ENCODE peak calls at places on chromosome 16, in seven cellular contexts. V is CD8-positive, alpha-beta memory T cell; S is right atrium auricular region; W is RWPE1; Z is aorta; E is tibial artery; L is upper lobe of right lung. F is an unnamed sample.

GRCh38 chr16:89122322-89122831 is 28.7 kb downstream of the ACSF3 start:
- DNase-seq in V (peak; percentile 59), S (no peak), W (peak; percentile 53), Z (peak; percentile 43), E (no peak), L (peak; percentile 81), F (no peak)

GRCh38 chr16:20735504-20735903 is 6.1 kb downstream of the THUMPD1 start:
- DNase-seq in V (no peak), S (no peak), W (no peak), Z (no peak), E (no peak), L (no peak), F (no peak)

GRCh38 chr16:75267631-75268264 is 16.3 kb upstream of the BCAR1 start:
- DNase-seq in V (no peak), S (no peak), W (peak; percentile 95), Z (peak; percentile 60), E (no peak), L (peak; percentile 82), F (no peak)

GRCh38 chr16:81458827-81459598 is 14.4 kb downstream of the CMIP start:
- DNase-seq in V (no peak), S (no peak), W (no peak), Z (no peak), E (no peak), L (no peak), F (no peak)

GRCh38 chr16:21626659-21627277 is 25.6 kb downstream of the IGSF6 start:
- DNase-seq in V (no peak), S (no peak), W (peak; percentile 73), Z (no peak), E (peak; percentile 43), L (no peak), F (no peak)

GRCh38 chr16:1285669-1286491 is 23.6 kb upstream of the UBE2I start:
- DNase-seq in V (no peak), S (no peak), W (no peak), Z (no peak), E (no peak), L (no peak), F (no peak)

GRCh38 chr16:12609937-12610699 is 193.6 kb downstream of the CPPED1 start:
- DNase-seq in V (no peak), S (no peak), W (no peak), Z (no peak), E (no peak), L (no peak), F (no peak)

GRCh38 chr16:9042533-9042932 is 48.9 kb upstream of the HAPSTR1 start:
- DNase-seq in V (no peak), S (no peak), W (no peak), Z (no peak), E (no peak), L (no peak), F (no peak)

GRCh38 chr16:50331570-50331969 is 37.2 kb downstream of the BRD7 start:
- DNase-seq in V (no peak), S (no peak), W (no peak), Z (no peak), E (no peak), L (no peak), F (no peak)
- H3K27ac ChIP-seq in V (no peak overlapping the region), S (no peak overlapping the region), W (no peak overlapping the region), Z (no peak overlapping the region), E (peak overlapping the region; percentile 73), L (no peak overlapping the region), F (no peak overlapping the region)

GRCh38 chr16:14202697-14203096 is 131.6 kb downstream of the MRTFB start:
- DNase-seq in V (no peak), S (no peak), W (no peak), Z (no peak), E (no peak), L (no peak), F (no peak)
- H3K27ac ChIP-seq in V (no peak overlapping the region), S (peak overlapping the region; percentile 24), W (no peak overlapping the region), Z (no peak overlapping the region), E (no peak overlapping the region), L (peak overlapping the region; percentile 53), F (no peak overlapping the region)

DNA sequence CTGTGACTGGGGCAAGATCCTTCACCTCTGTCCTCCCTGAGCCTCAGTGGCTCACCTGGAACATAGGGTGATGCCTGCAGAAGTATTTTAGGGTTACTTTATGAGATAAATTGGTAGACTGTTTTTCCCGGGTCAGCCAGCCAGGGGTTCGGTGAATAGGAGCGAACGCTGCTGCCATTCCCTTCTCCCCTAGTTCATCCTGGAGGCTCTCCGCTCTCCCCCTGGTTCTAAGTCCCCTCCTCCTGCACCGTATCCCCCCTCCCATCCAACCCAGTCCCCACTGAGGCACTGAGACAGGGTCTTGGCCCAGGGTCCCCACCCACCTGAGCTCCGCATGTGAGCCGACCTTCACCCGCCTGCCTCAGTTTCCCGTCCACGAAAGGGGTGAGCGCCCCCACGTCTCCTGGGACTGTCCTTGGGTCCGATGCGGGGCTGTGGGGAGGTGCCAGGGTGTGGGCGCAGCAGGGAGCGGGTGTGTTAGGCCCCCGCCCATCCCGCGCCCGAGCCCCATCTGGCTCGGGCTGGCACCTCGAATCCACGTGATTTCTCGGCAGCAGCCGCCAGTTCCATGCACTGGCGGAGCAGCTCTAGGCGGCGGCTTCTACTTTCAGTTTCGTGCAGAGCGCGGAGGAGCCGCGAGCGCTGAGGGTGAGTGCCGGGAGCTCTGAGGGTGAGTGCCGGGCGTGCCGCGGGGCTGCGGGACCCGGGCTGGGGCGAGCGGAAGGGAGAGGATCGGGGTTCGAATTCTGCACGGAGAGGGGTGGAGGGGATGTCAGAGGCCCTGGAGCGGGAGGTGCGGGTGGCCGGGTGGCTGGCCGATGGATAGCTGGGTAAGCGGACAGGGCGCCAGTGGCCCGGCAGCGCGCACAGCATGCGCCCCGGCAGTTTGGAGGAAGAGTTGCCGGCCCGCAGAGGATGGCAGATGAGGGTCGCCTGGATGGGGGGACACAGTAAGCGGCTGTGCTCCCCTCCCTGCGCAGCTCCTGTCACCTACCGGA is at the start of gene NLRC5:
- DNase-seq in V (peak; percentile 94), S (peak; percentile 85), W (peak; percentile 88), Z (peak; percentile 94), E (peak; percentile 89), L (peak; percentile 94), F (peak; percentile 75)
- H3K27ac ChIP-seq in V (peak within 1 kb of the TSS; percentile 81), S (peak within 1 kb of the TSS; percentile 73), W (peak within 1 kb of the TSS; percentile 74), Z (no peak within 1 kb of the TSS), E (peak within 1 kb of the TSS; percentile 90), L (peak within 1 kb of the TSS; percentile 83), F (peak within 1 kb of the TSS; percentile 86)

GRCh38 chr16:3026609-3027487 is 3.0 kb downstream of the THOC6 start:
- DNase-seq in V (no peak), S (no peak), W (no peak), Z (peak; percentile 53), E (no peak), L (no peak), F (no peak)

GRCh38 chr16:3027488-3027795 is 3.6 kb downstream of the THOC6 start:
- DNase-seq in V (no peak), S (no peak), W (no peak), Z (no peak), E (no peak), L (no peak), F (no peak)

GRCh38 chr16:3029499-3030127 is 5.8 kb downstream of the THOC6 start:
- DNase-seq in V (no peak), S (no peak), W (no peak), Z (peak; percentile 71), E (no peak), L (no peak), F (no peak)

GRCh38 chr16:3028716-3029319 is 5.0 kb downstream of the THOC6 start:
- DNase-seq in V (no peak), S (no peak), W (no peak), Z (no peak), E (no peak), L (no peak), F (no peak)

GRCh38 chr16:3027983-3028715 is 4.3 kb downstream of the THOC6 start:
- DNase-seq in V (peak; percentile 87), S (no peak), W (peak; percentile 86), Z (peak; percentile 80), E (peak; percentile 58), L (peak; percentile 93), F (peak; percentile 22)
- H3K27ac ChIP-seq in V (no peak overlapping the region), S (no peak overlapping the region), W (peak overlapping the region; percentile 99), Z (no peak overlapping the region), E (no peak overlapping the region), L (no peak overlapping the region), F (no peak overlapping the region)

F was measured in substantia nigra.